ENCODE peak calls at places on chromosomes 3 and 15, in six cellular contexts. N is HepG2, L is upper lobe of left lung, Q is A549, O is K562, F is GM12878. Z is an unnamed sample.

GRCh38 chr15:90572893-90573292 is 43.2 kb downstream of the CRTC3 start:
- ATAC-seq in O (no peak), N (no peak), Q (no peak), L (no peak), F (no peak), Z (no peak)

GRCh38 chr15:83199288-83199687 is 8.3 kb downstream of the HDGFL3 start:
- ATAC-seq in O (no peak), F (peak; percentile 84), Q (no peak), L (no peak), N (no peak), Z (no peak)

GRCh38 chr3:13504161-13504831 is 24.2 kb downstream of the HDAC11 start:
- ATAC-seq in N (no peak), L (no peak), O (peak; percentile 31), F (no peak), Q (no peak), Z (no peak)

GRCh38 chr3:102207173-102207572 is 227.6 kb upstream of the ZPLD1 start:
- ATAC-seq in F (no peak), N (no peak), L (peak; percentile 50), O (no peak), Q (no peak), Z (no peak)

GRCh38 chr3:4985330-4986174 is 6.3 kb downstream of the BHLHE40 start:
- ATAC-seq in Q (peak; percentile 57), O (no peak), F (peak; percentile 0), N (peak; percentile 76), L (peak; percentile 9), Z (peak; percentile 11)

GRCh38 chr3:150847433-150847832 is 57.8 kb downstream of the MINDY4B start:
- ATAC-seq in F (no peak), O (no peak), N (no peak), Q (no peak), L (no peak), Z (no peak)

GRCh38 chr3:65181397-65181871 is 493.6 kb upstream of the ADAMTS9 start:
- ATAC-seq in L (peak; percentile 58), Q (no peak), N (no peak), O (no peak), F (no peak), Z (peak; percentile 69)

GRCh38 chr15:85000937-85001336 is 19.3 kb downstream of the PDE8A start:
- ATAC-seq in L (no peak), F (no peak), N (no peak), Q (no peak), O (peak; percentile 42), Z (no peak)

GRCh38 chr3:125647318-125648014 is 52.2 kb upstream of the OSBPL11 start:
- ATAC-seq in Q (no peak), N (peak; percentile 49), O (no peak), L (peak; percentile 38), F (no peak), Z (no peak)

GRCh38 chr15:90300541-90300940 is 35.1 kb downstream of the NGRN start:
- ATAC-seq in F (peak; percentile 11), L (no peak), O (peak; percentile 18), N (peak; percentile 19), Q (no peak), Z (no peak)

GRCh38 chr3:36373084-36373483 is 7.2 kb upstream of the STAC start:
- ATAC-seq in N (no peak), F (no peak), L (no peak), Q (no peak), O (no peak), Z (no peak)

GRCh38 chr3:36373661-36374060 is 6.6 kb upstream of the STAC start:
- ATAC-seq in L (no peak), F (no peak), O (no peak), Q (no peak), N (no peak), Z (no peak)

GRCh38 chr3:36372534-36372935 is 7.8 kb upstream of the STAC start:
- ATAC-seq in Q (no peak), F (no peak), N (no peak), L (no peak), O (no peak), Z (no peak)
- TF ChIP-seq EP300 in Q (no peak), F (no peak), N (no peak), L (no peak), O (no peak), Z (no peak)

GRCh38 chr3:15040844-15041243 is 24.3 kb downstream of the MRPS25 start:
- ATAC-seq in O (peak; percentile 82), L (no peak), Q (no peak), N (no peak), F (no peak), Z (no peak)
- H3K27ac ChIP-seq in O (peak overlapping the region; percentile 2), L (no peak overlapping the region), Q (no peak overlapping the region), N (no peak overlapping the region), F (no peak overlapping the region), Z (no peak overlapping the region)

GRCh38 chr15:59656935-59657634 is at the start of gene GTF2A2:
- ATAC-seq in O (peak; percentile 100), Q (peak; percentile 98), F (peak; percentile 99), L (peak; percentile 100), N (peak; percentile 100), Z (peak; percentile 100)
- TF ChIP-seq EP300 in O (no peak), Q (no peak), F (no peak), L (no peak), N (no peak), Z (no peak)

DNA sequence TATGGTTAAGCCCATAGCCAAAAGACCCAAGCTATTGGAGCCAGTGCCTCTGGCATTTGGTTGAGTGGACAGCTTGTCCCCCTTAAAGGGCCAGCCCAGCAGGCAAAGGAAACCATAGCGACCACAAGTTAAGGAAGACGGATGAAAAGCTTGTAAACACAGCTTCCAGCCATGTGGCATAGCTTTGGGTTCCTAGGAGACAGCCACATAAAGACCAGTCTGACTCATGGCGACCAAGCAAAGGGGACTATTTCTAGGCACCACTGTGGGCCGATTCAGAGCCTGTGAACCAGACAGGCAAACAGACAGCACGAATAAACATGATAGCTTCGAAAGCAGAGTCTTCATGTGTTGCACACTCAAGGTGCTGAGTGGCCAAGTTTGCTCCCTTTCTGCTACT is 30.5 kb upstream of the SRGAP3 start:
- ATAC-seq in O (no peak), N (no peak), Q (peak; percentile 39), F (no peak), L (no peak), Z (no peak)
- H3K27ac ChIP-seq in O (no peak overlapping the region), N (no peak overlapping the region), Q (no peak overlapping the region), F (no peak overlapping the region), L (no peak overlapping the region), Z (no peak overlapping the region)

GRCh38 chr3:31968927-31969418 is 12.1 kb downstream of the OSBPL10 start:
- ATAC-seq in O (no peak), N (peak; percentile 89), F (no peak), L (peak; percentile 94), Q (peak; percentile 92), Z (peak; percentile 82)
- TF ChIP-seq EP300 in O (no peak), N (peak; percentile 50), F (no peak), L (no peak), Q (peak; percentile 55), Z (no peak)

GRCh38 chr3:23750573-23751484 is 54.9 kb upstream of the UBE2E1 start:
- ATAC-seq in F (no peak), L (peak; percentile 15), Q (peak; percentile 7), O (no peak), N (no peak), Z (no peak)
- H3K27ac ChIP-seq in F (no peak overlapping the region), L (no peak overlapping the region), Q (peak overlapping the region; percentile 78), O (no peak overlapping the region), N (no peak overlapping the region), Z (no peak overlapping the region)

DNA sequence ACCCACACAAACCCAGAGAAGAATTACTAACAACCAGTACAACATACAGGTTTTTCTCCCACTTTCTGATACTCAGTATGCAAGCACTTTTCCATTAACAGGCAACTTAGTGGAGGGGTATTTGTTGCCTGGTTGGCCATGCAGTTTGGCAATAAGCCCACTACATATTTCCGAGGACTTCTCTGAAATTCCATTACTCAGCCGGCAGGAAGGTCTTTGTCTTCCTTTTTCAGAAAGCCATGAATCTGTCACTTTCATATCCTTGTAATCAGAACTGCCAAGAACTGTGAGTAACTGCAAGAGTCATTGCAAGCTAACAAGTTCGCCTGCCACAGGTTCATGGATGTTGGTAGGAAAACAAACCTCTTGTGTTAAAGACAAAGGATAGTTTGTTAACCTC is 422.3 kb upstream of the ROBO1 start:
- ATAC-seq in O (no peak), N (no peak), Q (no peak), L (no peak), F (no peak), Z (no peak)
- TF ChIP-seq EP300 in O (no peak), N (no peak), Q (no peak), L (no peak), F (no peak), Z (no peak)